ENCODE peak calls at places on chromosomes 7 and 10, in nine cellular contexts. B, P, W, J, H, O, F, S and T are unnamed samples. For H3K27me3, the result is how much of the 10 kb centered on the place peaks cover.

GRCh38 chr10:104197364-104197763 is 34.8 kb downstream of the CFAP43 start:
- DNase-seq in B (no peak), P (no peak), W (no peak), J (no peak), H (no peak), O (no peak), F (no peak), S (no peak), T (no peak)

GRCh38 chr10:118811675-118812392 is 57.1 kb upstream of the CACUL1 start:
- DNase-seq in B (no peak), P (no peak), W (no peak), J (no peak), H (no peak), O (no peak), F (no peak), S (no peak), T (no peak)

GRCh38 chr10:121296856-121297255 is 301.4 kb downstream of the FGFR2 start:
- DNase-seq in B (no peak), P (no peak), W (no peak), J (no peak), H (no peak), O (no peak), F (no peak), S (no peak), T (no peak)

GRCh38 chr7:36018816-36019484 is 134.1 kb upstream of the EEPD1 start:
- DNase-seq in B (no peak), P (no peak), W (no peak), J (no peak), H (no peak), O (no peak), F (no peak), S (no peak), T (no peak)

GRCh38 chr7:136000288-136000913 is 23.2 kb upstream of the MTPN start:
- DNase-seq in B (no peak), P (no peak), W (no peak), J (no peak), H (no peak), O (no peak), F (no peak), S (no peak), T (no peak)

GRCh38 chr10:113412161-113412560 is 140.7 kb upstream of the HABP2 start:
- DNase-seq in B (no peak), P (no peak), W (no peak), J (no peak), H (no peak), O (no peak), F (no peak), S (no peak), T (no peak)

GRCh38 chr10:4267084-4267774 is 482.2 kb upstream of the KLF6 start:
- DNase-seq in B (peak), P (no peak), W (no peak), J (no peak), H (no peak), O (no peak), F (no peak), S (peak), T (no peak)

GRCh38 chr7:1466524-1467271 is 7.4 kb upstream of the MICALL2 start:
- DNase-seq in B (peak), P (peak), W (peak), J (peak), H (peak), O (peak), F (no peak), S (peak), T (peak)

GRCh38 chr10:46541017-46541661 is 15.3 kb downstream of the GPRIN2 start:
- DNase-seq in B (peak), P (no peak), W (peak), J (peak), H (peak), O (peak), F (no peak), S (peak), T (peak)

DNA sequence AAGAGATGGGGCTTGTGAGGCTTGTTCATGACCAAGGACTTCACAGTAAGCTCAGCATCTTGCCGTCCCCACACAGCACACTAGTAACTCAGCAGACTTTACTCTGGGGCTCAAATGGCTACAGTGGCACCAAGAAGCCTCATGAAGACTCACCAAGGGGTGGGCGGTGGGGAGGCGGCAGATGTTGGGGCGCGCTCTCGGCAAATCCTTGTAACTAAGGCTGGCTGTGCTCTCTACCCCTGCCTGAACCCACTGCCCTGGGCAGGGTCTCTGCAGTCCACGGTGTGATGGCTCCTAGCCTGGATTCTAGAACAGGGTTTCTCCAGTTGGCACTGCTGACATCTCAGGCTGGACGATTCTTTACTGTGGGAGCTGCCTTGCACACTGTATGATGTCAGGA is 12.4 kb upstream of the SMARCD3 start:
- DNase-seq in B (no peak), P (no peak), W (no peak), J (no peak), H (no peak), O (peak), F (no peak), S (no peak), T (no peak)
- H3K27me3 ChIP-seq in B (under half), P (half or more), W (under half), J (under half), H (under half), O (under half), F (under half), S (under half), T (under half)

GRCh38 chr10:28681345-28681763 is 4.0 kb downstream of the BAMBI start:
- DNase-seq in B (peak), P (no peak), W (peak), J (no peak), H (no peak), O (no peak), F (no peak), S (no peak), T (no peak)
- H3K4me3 ChIP-seq in B (peak), P (no peak), W (no peak), J (peak), H (no peak), O (no peak), F (no peak), S (no peak), T (no peak)

GRCh38 chr7:114508096-114508495 is 93.5 kb downstream of the FOXP2 start:
- DNase-seq in B (no peak), P (no peak), W (no peak), J (no peak), H (no peak), O (no peak), F (no peak), S (no peak), T (no peak)

GRCh38 chr7:114504586-114504985 is 90.0 kb downstream of the FOXP2 start:
- DNase-seq in B (no peak), P (no peak), W (no peak), J (no peak), H (no peak), O (no peak), F (no peak), S (no peak), T (no peak)

GRCh38 chr7:114502454-114503254 is 88.0 kb downstream of the FOXP2 start:
- DNase-seq in B (no peak), P (no peak), W (no peak), J (no peak), H (no peak), O (no peak), F (no peak), S (no peak), T (no peak)
- H3K27me3 ChIP-seq in B (under half), P (under half), W (under half), J (under half), H (under half), O (under half), F (under half), S (under half), T (under half)

DNA sequence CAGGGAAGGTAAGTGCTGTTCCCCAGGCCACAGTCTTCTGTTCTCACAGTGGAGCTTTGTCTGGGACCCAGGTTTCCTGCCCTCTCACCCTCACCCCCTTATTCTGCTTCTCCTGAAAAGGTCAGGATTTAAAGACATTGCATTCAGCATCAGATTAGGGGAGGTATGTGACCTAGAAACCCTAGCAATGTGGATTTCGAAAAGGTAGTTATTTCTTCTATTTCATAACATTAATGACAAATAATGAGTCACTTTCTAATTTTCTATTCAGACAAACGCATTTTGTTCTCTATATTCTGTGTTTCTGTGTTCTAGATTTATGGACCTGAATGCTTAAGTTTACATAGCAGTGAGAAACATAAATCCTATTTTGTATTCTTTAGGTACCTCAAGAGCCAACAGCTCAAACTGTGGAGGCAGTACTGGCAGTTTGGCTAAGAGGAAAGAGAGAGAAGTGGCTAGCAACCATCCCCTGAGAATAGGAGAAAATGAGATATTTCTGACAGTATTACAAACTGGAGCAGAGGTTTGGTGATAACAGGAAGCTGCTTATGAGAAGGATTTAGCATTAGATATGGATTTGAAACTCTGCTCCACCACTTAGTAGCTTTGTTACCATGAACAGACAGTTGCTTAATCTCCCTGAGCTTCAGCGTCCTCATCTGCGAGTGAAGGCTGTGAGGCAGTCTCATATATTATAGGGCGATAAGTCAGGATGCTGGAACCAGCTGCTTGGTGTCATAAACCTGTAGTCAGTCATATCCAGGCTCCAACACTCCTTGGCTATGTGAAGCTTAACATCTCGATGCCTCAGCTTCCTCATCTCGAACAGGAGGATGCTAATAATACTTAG is 28.2 kb downstream of the CDK14 start:
- DNase-seq in B (no peak), P (no peak), W (no peak), J (peak), H (no peak), O (no peak), F (no peak), S (no peak), T (no peak)
- H3K4me3 ChIP-seq in B (no peak), P (no peak), W (no peak), J (no peak), H (no peak), O (no peak), F (no peak), S (no peak), T (no peak)

GRCh38 chr7:96993980-96994379 is 11.4 kb upstream of the DLX6 start:
- DNase-seq in B (no peak), P (no peak), W (no peak), J (no peak), H (no peak), O (no peak), F (no peak), S (no peak), T (no peak)

GRCh38 chr7:96997512-96998032 is 7.8 kb upstream of the DLX6 start:
- DNase-seq in B (no peak), P (no peak), W (no peak), J (no peak), H (no peak), O (no peak), F (no peak), S (no peak), T (no peak)

GRCh38 chr7:96996937-96997511 is 8.3 kb upstream of the DLX6 start:
- DNase-seq in B (no peak), P (no peak), W (no peak), J (no peak), H (no peak), O (no peak), F (no peak), S (no peak), T (no peak)

GRCh38 chr7:96996111-96996936 is 9.0 kb upstream of the DLX6 start:
- DNase-seq in B (no peak), P (no peak), W (no peak), J (no peak), H (no peak), O (no peak), F (no peak), S (no peak), T (no peak)

DNA sequence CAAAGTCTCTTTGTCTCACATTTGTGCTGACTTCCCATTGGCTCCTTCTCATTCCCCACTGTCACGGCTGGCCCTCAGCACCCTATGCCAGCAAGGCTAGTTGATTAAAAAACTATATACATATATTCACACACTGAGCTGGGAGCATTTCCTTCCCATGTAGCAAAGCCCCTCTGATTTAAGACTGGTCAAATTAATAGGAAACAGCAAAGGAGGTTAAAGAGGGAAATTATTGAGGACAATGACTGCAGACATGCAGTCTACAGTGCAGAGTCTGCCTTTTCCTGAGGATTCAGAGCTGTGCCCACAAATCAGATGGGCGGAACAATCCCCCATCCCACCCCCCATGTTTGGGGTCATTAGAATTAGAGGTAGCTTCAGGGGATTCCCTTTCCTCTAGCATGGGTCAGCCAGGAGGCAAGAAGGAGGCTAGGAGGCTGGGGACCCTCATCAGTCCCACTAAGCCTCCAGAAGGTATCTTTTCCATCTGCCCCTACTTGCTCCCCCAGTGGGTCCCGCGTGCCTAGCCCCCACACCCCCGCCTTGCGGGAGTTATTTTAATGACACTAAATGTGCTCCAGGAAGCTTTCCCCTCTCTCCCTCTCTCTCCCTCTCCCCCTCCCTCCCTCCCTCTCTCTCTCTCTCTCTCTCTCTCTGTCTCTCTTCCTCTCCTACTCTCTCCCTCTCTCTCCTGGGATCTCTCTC is 9.8 kb upstream of the DLX6 start:
- DNase-seq in B (no peak), P (no peak), W (no peak), J (no peak), H (no peak), O (no peak), F (no peak), S (no peak), T (no peak)
- H3K27me3 ChIP-seq in B (half or more), P (under half), W (under half), J (under half), H (under half), O (half or more), F (under half), S (half or more), T (under half)

GRCh38 chr7:101170617-101171441 is 5.5 kb upstream of the VGF start:
- DNase-seq in B (no peak), P (no peak), W (no peak), J (no peak), H (no peak), O (no peak), F (peak), S (no peak), T (no peak)

GRCh38 chr7:101169838-101170531 is 4.6 kb upstream of the VGF start:
- DNase-seq in B (peak), P (peak), W (peak), J (peak), H (peak), O (peak), F (peak), S (peak), T (peak)

GRCh38 chr7:101172005-101172853 is 6.9 kb upstream of the VGF start:
- DNase-seq in B (no peak), P (peak), W (no peak), J (no peak), H (no peak), O (no peak), F (peak), S (no peak), T (peak)

GRCh38 chr7:101172854-101173751 is 7.0 kb downstream of the NAT16 start:
- DNase-seq in B (no peak), P (no peak), W (peak), J (peak), H (peak), O (no peak), F (no peak), S (peak), T (peak)

GRCh38 chr7:101171442-101171837 is 6.1 kb upstream of the VGF start:
- DNase-seq in B (no peak), P (no peak), W (no peak), J (no peak), H (no peak), O (no peak), F (no peak), S (no peak), T (no peak)
- H3K4me3 ChIP-seq in B (no peak), P (no peak), W (no peak), J (no peak), H (no peak), O (no peak), F (no peak), S (no peak), T (no peak)

GRCh38 chr7:27124979-27125689 is 5.4 kb downstream of the HOXA4 start:
- DNase-seq in B (no peak), P (no peak), W (no peak), J (no peak), H (no peak), O (no peak), F (no peak), S (no peak), T (no peak)
- H3K27me3 ChIP-seq in B (half or more), P (under half), W (under half), J (under half), H (under half), O (under half), F (under half), S (under half), T (half or more)

GRCh38 chr7:32942783-32943653 is 14.2 kb upstream of the FKBP9 start:
- DNase-seq in B (peak), P (peak), W (peak), J (peak), H (peak), O (peak), F (no peak), S (peak), T (peak)

GRCh38 chr7:32941181-32941995 is 15.9 kb upstream of the FKBP9 start:
- DNase-seq in B (no peak), P (no peak), W (no peak), J (no peak), H (no peak), O (no peak), F (no peak), S (no peak), T (no peak)

GRCh38 chr7:32941996-32942782 is 15.1 kb upstream of the FKBP9 start:
- DNase-seq in B (peak), P (no peak), W (peak), J (peak), H (peak), O (peak), F (no peak), S (peak), T (peak)

GRCh38 chr7:32947420-32947983 is 9.7 kb upstream of the FKBP9 start:
- DNase-seq in B (no peak), P (no peak), W (no peak), J (no peak), H (no peak), O (no peak), F (no peak), S (no peak), T (no peak)

GRCh38 chr7:32943654-32944030 is 13.6 kb upstream of the FKBP9 start:
- DNase-seq in B (no peak), P (no peak), W (no peak), J (no peak), H (no peak), O (no peak), F (no peak), S (no peak), T (no peak)
- H3K4me3 ChIP-seq in B (no peak), P (no peak), W (no peak), J (no peak), H (peak), O (no peak), F (no peak), S (no peak), T (no peak)

DNA sequence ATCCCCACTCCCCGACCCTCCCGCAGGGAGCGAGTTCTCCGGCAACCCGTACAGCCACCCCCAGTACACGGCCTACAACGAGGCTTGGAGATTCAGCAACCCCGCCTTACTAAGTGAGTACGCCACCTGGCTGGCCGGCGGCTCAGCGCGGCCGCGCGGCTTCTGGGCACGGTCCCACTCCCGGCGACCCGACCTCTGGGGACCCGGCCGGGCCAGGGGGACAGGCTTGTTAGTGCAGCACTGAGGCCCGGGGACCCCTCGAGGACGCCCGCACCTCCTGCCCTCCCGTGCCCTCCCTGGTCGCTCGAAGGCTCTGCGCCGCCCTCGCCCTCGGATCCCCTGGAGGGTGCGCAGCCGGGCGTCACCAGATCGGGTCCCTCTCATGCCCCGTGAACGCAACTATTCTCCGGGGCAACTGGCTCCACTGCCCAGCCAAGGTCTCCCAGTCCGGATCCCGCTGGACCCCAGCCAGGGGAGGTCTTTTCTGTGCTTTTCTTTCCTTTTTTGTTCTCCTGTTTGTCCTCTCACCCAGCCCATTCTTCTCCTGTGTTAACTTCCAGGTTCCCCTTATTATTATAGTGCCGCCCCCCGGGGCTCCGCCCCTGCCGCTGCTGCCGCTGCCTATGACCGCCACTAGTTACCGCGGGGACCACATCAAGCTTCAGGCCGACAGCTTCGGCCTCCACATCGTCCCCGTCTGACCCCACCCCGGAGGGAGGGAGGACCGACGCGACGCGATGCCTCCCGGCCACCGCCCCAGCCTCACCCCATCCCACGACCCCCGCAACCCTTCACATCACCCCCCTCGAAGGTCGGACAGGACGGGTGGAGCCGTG is 81.8 kb downstream of the PAX2 start:
- DNase-seq in B (peak), P (no peak), W (no peak), J (no peak), H (no peak), O (peak), F (no peak), S (peak), T (peak)
- H3K27me3 ChIP-seq in B (half or more), P (half or more), W (under half), J (under half), H (under half), O (half or more), F (under half), S (half or more), T (under half)